ENCODE peak calls at places on chromosomes 12 and 14, in six cellular contexts. C is GM23338, B is neural progenitor cell, H is PC-3, U is OCI-LY7, E is HCT116. X is an unnamed sample.

GRCh38 chr12:2652401-2653081 is 142.2 kb upstream of the FKBP4 start:
- DNase-seq in C (peak; percentile 72), B (peak; percentile 51), H (no peak), U (no peak), E (no peak), X (no peak)

GRCh38 chr12:116502141-116502725 is 56.9 kb upstream of the MAP1LC3B2 start:
- DNase-seq in C (no peak), B (no peak), H (no peak), U (no peak), E (no peak), X (no peak)

GRCh38 chr12:63985945-63986344 is 141.4 kb downstream of the SRGAP1 start:
- DNase-seq in C (no peak), B (no peak), H (no peak), U (no peak), E (no peak), X (no peak)

GRCh38 chr14:35632276-35633071 is 98.5 kb downstream of the INSM2 start:
- DNase-seq in C (no peak), B (no peak), H (no peak), U (no peak), E (no peak), X (no peak)

GRCh38 chr12:25526778-25527177 is 26.3 kb downstream of the LMNTD1 start:
- DNase-seq in C (no peak), B (no peak), H (no peak), U (no peak), E (no peak), X (no peak)

GRCh38 chr12:51028126-51028810 is 2.1 kb upstream of the SLC11A2 start:
- DNase-seq in C (peak; percentile 89), B (peak; percentile 69), H (peak; percentile 75), U (peak; percentile 64), E (no peak), X (peak; percentile 57)

GRCh38 chr14:21923820-21924219 is 250.2 kb upstream of the OR4E1 start:
- DNase-seq in C (no peak), B (no peak), H (no peak), U (peak; percentile 86), E (no peak), X (peak; percentile 51)

GRCh38 chr14:65486856-65487255 is 74.3 kb downstream of the FUT8 start:
- DNase-seq in C (no peak), B (no peak), H (no peak), U (no peak), E (no peak), X (no peak)

GRCh38 chr14:34043627-34044372 is 92.9 kb upstream of the EGLN3 start:
- DNase-seq in C (peak; percentile 35), B (no peak), H (peak; percentile 90), U (no peak), E (peak; percentile 82), X (peak; percentile 8)

GRCh38 chr12:51897181-51897580 is 9.3 kb downstream of the ANKRD33 start:
- DNase-seq in C (no peak), B (no peak), H (no peak), U (no peak), E (no peak), X (no peak)

GRCh38 chr14:54840798-54841197 is 61.8 kb downstream of the GCH1 start:
- DNase-seq in C (no peak), B (no peak), H (no peak), U (no peak), E (no peak), X (no peak)

GRCh38 chr12:38977132-38977531 is 71.7 kb upstream of the CPNE8 start:
- DNase-seq in C (no peak), B (no peak), H (no peak), U (no peak), E (no peak), X (no peak)

GRCh38 chr12:5498081-5498480 is 66.2 kb downstream of the NTF3 start:
- DNase-seq in C (no peak), B (no peak), H (no peak), U (no peak), E (no peak), X (no peak)

GRCh38 chr14:37078131-37078530 is 94.3 kb downstream of the SLC25A21 start:
- DNase-seq in C (no peak), B (no peak), H (no peak), U (no peak), E (no peak), X (no peak)

GRCh38 chr14:93976477-93977057 is at the start of gene ASB2:
- DNase-seq in C (no peak), B (no peak), H (no peak), U (peak; percentile 46), E (no peak), X (peak; percentile 40)

GRCh38 chr12:66584673-66585072 is 94.2 kb downstream of the GRIP1 start:
- DNase-seq in C (no peak), B (no peak), H (peak; percentile 42), U (no peak), E (no peak), X (no peak)

GRCh38 chr12:7130791-7131501 is 775 bp downstream of the CLSTN3 start:
- DNase-seq in C (peak; percentile 78), B (peak; percentile 83), H (peak; percentile 50), U (peak; percentile 46), E (no peak), X (peak; percentile 68)

GRCh38 chr14:25132734-25133422 is 82.9 kb upstream of the STXBP6 start:
- DNase-seq in C (peak; percentile 92), B (peak; percentile 84), H (peak; percentile 57), U (peak; percentile 62), E (no peak), X (peak; percentile 31)

GRCh38 chr12:66409195-66409871 is 107.0 kb downstream of the HELB start:
- DNase-seq in C (peak; percentile 84), B (peak; percentile 68), H (peak; percentile 59), U (peak; percentile 67), E (peak; percentile 57), X (peak; percentile 50)

GRCh38 chr12:26018926-26019325 is 60.4 kb downstream of the RASSF8 start:
- DNase-seq in C (no peak), B (no peak), H (peak; percentile 42), U (no peak), E (no peak), X (no peak)

GRCh38 chr14:22099942-22100763 is 426.5 kb upstream of the OR4E1 start:
- DNase-seq in C (peak; percentile 92), B (peak; percentile 87), H (peak; percentile 86), U (peak; percentile 52), E (peak; percentile 61), X (peak; percentile 65)

GRCh38 chr14:65239143-65239672 is 136.9 kb upstream of the MAX start:
- DNase-seq in C (no peak), B (no peak), H (no peak), U (no peak), E (no peak), X (no peak)

GRCh38 chr12:92553389-92553788 is 149.4 kb upstream of the PLEKHG7 start:
- DNase-seq in C (no peak), B (no peak), H (no peak), U (no peak), E (no peak), X (no peak)

GRCh38 chr14:30521899-30522736 is 36.8 kb upstream of the G2E3 start:
- DNase-seq in C (peak; percentile 76), B (peak; percentile 37), H (peak; percentile 67), U (peak; percentile 43), E (peak; percentile 54), X (peak; percentile 61)

GRCh38 chr12:86376052-86376451 is 119.9 kb upstream of the MGAT4C start:
- DNase-seq in C (peak; percentile 64), B (peak; percentile 40), H (no peak), U (no peak), E (peak; percentile 3), X (no peak)

GRCh38 chr12:27424631-27425230 is 21.8 kb upstream of the SMCO2 start:
- DNase-seq in C (peak; percentile 68), B (peak; percentile 41), H (peak; percentile 66), U (peak; percentile 41), E (peak; percentile 49), X (peak; percentile 20)

GRCh38 chr12:3820122-3820521 is 53.1 kb downstream of the PARP11 start:
- DNase-seq in C (no peak), B (no peak), H (peak; percentile 38), U (no peak), E (no peak), X (no peak)

GRCh38 chr12:124248862-124249825 is 45.7 kb upstream of the RFLNA start:
- DNase-seq in C (no peak), B (no peak), H (no peak), U (no peak), E (no peak), X (no peak)

GRCh38 chr12:124506145-124506831 is 61.1 kb downstream of the NCOR2 start:
- DNase-seq in C (no peak), B (peak; percentile 28), H (peak; percentile 15), U (no peak), E (no peak), X (no peak)

DNA sequence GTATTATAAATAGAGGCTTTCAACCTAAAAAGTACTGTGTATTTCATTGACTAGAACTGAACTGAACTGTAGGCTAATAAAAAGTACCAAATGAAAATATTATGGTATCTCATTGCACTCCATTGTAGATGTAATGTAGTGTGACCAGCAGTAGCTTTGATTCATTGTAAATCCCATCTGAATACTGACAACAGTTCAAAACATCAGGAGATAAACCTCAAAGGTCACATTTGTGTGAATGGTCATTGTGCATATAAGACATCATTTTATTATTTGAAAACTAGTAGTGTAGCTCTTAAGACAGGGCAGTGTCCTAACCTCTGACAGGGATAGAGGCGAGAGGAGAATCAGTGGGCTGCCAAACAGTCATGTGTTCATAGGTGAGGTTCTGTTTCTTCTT is 286.6 kb downstream of the FBXL14 start:
- DNase-seq in C (no peak), B (no peak), H (no peak), U (no peak), E (no peak), X (no peak)
- TF ChIP-seq EZH2phosphoT487 in C (no peak), B (no peak), H (no peak), U (no peak), E (no peak), X (no peak)

GRCh38 chr12:12563529-12563928 is 866 bp upstream of the DUSP16 start:
- DNase-seq in C (no peak), B (peak; percentile 7), H (no peak), U (no peak), E (no peak), X (no peak)
- TF ChIP-seq EZH2phosphoT487 in C (no peak), B (no peak), H (no peak), U (no peak), E (no peak), X (no peak)

DNA sequence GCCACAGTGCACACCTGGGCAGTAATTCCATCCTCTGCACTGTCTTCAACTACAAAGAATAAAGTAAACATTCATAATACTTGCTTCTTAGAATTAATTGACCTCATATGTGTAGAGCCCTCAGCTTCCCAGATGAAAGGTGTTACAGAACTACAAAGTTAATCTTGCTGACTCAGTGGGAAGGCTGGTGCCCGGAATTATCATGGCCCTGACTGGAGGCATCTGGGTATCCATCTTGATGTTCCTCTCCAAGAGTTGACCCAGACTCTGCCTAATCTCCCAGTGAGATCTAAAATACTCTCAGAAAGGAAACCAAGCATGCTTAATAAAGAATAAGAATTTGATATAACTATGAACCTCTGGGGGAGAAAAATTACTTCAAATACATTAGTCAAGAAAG is 147.0 kb upstream of the ARID2 start:
- DNase-seq in C (no peak), B (no peak), H (no peak), U (no peak), E (no peak), X (no peak)
- TF ChIP-seq EZH2phosphoT487 in C (no peak), B (no peak), H (no peak), U (no peak), E (no peak), X (no peak)

DNA sequence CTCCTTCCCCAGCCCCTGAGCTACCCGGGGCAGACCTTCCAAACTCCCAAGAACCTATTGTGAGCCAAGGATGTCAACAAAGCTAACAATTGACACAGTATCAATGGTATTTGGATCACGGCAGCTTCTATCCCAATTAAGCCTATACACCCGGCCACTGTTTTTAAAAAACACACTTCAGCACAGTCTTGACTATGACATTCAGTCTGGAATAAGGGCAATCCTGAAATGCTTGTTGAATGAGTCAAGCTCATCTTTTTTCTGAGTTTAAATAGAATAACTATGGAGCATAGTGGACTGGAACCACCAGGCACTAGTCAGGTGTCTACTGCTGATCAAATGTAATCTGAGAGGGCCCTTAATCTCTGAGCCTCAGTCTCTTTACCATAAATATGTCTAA is 5.7 kb downstream of the DENND5B start:
- DNase-seq in C (no peak), B (peak; percentile 32), H (peak; percentile 15), U (no peak), E (no peak), X (no peak)
- TF ChIP-seq EZH2phosphoT487 in C (no peak), B (no peak), H (no peak), U (no peak), E (no peak), X (no peak)